ENCODE peak calls at places on chromosome 5, in seven cellular contexts. M is NCI-H1105; Y is stimulated activated CD8-positive, alpha-beta memory T cell treated with anti-CD3 and anti-CD28 coated beads, Interleukin-7, amount 100 ng/mL, for 1 hour; K is activated CD4-positive, alpha-beta T cell treated with anti-CD3 and anti-CD28 coated beads, Interleukin-2, amount 50 U/mL, for 4 hours; V is GM19239; E is A172; X is NCI-H774. I is an unnamed sample.

GRCh38 chr5:159444441-159445082 is 114.3 kb upstream of the IL12B start:
- DNase-seq in M (no peak), Y (no peak), K (no peak), V (no peak), E (peak; percentile 60), X (no peak), I (no peak)

GRCh38 chr5:133240425-133241091 is 188.7 kb downstream of the HSPA4 start:
- DNase-seq in M (no peak), Y (no peak), K (no peak), V (peak; percentile 43), E (peak; percentile 99), X (no peak), I (peak; percentile 96)

GRCh38 chr5:1485320-1486118 is 38.2 kb downstream of the LPCAT1 start:
- DNase-seq in M (no peak), Y (no peak), K (no peak), V (no peak), E (no peak), X (no peak), I (no peak)

GRCh38 chr5:137015540-137016116 is 483.5 kb downstream of the SPOCK1 start:
- DNase-seq in M (no peak), Y (no peak), K (no peak), V (no peak), E (no peak), X (no peak), I (no peak)

GRCh38 chr5:89901983-89902382 is 507.6 kb downstream of the CETN3 start:
- DNase-seq in M (no peak), Y (no peak), K (no peak), V (no peak), E (no peak), X (no peak), I (no peak)

GRCh38 chr5:162274684-162275083 is 207.1 kb downstream of the GABRG2 start:
- DNase-seq in M (no peak), Y (no peak), K (no peak), V (no peak), E (no peak), X (no peak), I (no peak)

GRCh38 chr5:170069512-170069911 is 36.2 kb upstream of the FOXI1 start:
- DNase-seq in M (no peak), Y (no peak), K (no peak), V (no peak), E (no peak), X (no peak), I (no peak)

GRCh38 chr5:105503950-105504349 is 1941.4 kb upstream of the NUDT12 start:
- DNase-seq in M (no peak), Y (no peak), K (no peak), V (no peak), E (no peak), X (no peak), I (no peak)

GRCh38 chr5:133049726-133050048 is 2.1 kb upstream of the HSPA4 start:
- DNase-seq in M (no peak), Y (no peak), K (no peak), V (no peak), E (no peak), X (peak; percentile 37), I (no peak)

GRCh38 chr5:98108497-98108896 is 665.0 kb upstream of the RGMB start:
- DNase-seq in M (no peak), Y (no peak), K (no peak), V (no peak), E (peak; percentile 76), X (no peak), I (peak; percentile 78)

GRCh38 chr5:125717209-125717608 is 706.0 kb upstream of the GRAMD2B start:
- DNase-seq in M (no peak), Y (no peak), K (no peak), V (no peak), E (peak; percentile 49), X (no peak), I (peak; percentile 39)

GRCh38 chr5:10479226-10479721 is 37.6 kb downstream of the ROPN1L start:
- DNase-seq in M (peak; percentile 81), Y (no peak), K (no peak), V (no peak), E (peak; percentile 92), X (no peak), I (peak; percentile 63)

GRCh38 chr5:73763300-73764032 is 137.5 kb downstream of the ARHGEF28 start:
- DNase-seq in M (no peak), Y (no peak), K (no peak), V (no peak), E (no peak), X (no peak), I (no peak)

GRCh38 chr5:34684281-34684979 is 28.3 kb downstream of the RAI14 start:
- DNase-seq in M (peak; percentile 84), Y (no peak), K (no peak), V (no peak), E (peak; percentile 53), X (peak; percentile 94), I (no peak)

GRCh38 chr5:99544326-99544725 is 615.5 kb upstream of the CHD1 start:
- DNase-seq in M (no peak), Y (no peak), K (no peak), V (no peak), E (peak; percentile 13), X (no peak), I (no peak)

GRCh38 chr5:163503106-163504090 is 2.0 kb upstream of the MAT2B start:
- DNase-seq in M (no peak), Y (no peak), K (peak; percentile 19), V (peak; percentile 16), E (peak; percentile 76), X (peak; percentile 5), I (peak; percentile 88)

GRCh38 chr5:81855576-81855975 is 104.7 kb upstream of the SSBP2 start:
- DNase-seq in M (no peak), Y (no peak), K (no peak), V (no peak), E (no peak), X (no peak), I (no peak)

GRCh38 chr5:51573835-51574234 is 190.6 kb downstream of the ISL1 start:
- DNase-seq in M (no peak), Y (no peak), K (no peak), V (no peak), E (no peak), X (no peak), I (no peak)

GRCh38 chr5:57175586-57175985 is 1.7 kb downstream of the GPBP1 start:
- DNase-seq in M (no peak), Y (no peak), K (peak; percentile 29), V (no peak), E (no peak), X (no peak), I (no peak)

GRCh38 chr5:33713087-33713486 is 178.7 kb downstream of the ADAMTS12 start:
- DNase-seq in M (no peak), Y (no peak), K (no peak), V (no peak), E (no peak), X (no peak), I (no peak)

GRCh38 chr5:1415059-1415425 is 30.2 kb downstream of the SLC6A3 start:
- DNase-seq in M (no peak), Y (no peak), K (no peak), V (no peak), E (no peak), X (no peak), I (no peak)

GRCh38 chr5:33588654-33589372 is 148.0 kb downstream of the TARS1 start:
- DNase-seq in M (no peak), Y (peak; percentile 6), K (peak; percentile 2), V (peak; percentile 13), E (peak; percentile 45), X (no peak), I (no peak)

GRCh38 chr5:125549322-125549871 is 803.0 kb upstream of the ZNF608 start:
- DNase-seq in M (no peak), Y (no peak), K (no peak), V (no peak), E (no peak), X (no peak), I (no peak)

GRCh38 chr5:77239126-77239741 is 28.8 kb downstream of the PDE8B start:
- DNase-seq in M (no peak), Y (no peak), K (no peak), V (no peak), E (peak; percentile 26), X (no peak), I (no peak)

GRCh38 chr5:149818116-149818515 is 88.0 kb downstream of the PPARGC1B start:
- DNase-seq in M (no peak), Y (no peak), K (no peak), V (no peak), E (no peak), X (no peak), I (no peak)

GRCh38 chr5:154834045-154834444 is 16.4 kb downstream of the FAXDC2 start:
- DNase-seq in M (no peak), Y (no peak), K (no peak), V (no peak), E (no peak), X (peak; percentile 12), I (no peak)

GRCh38 chr5:36457511-36458260 is 148.7 kb upstream of the SLC1A3 start:
- DNase-seq in M (no peak), Y (no peak), K (no peak), V (no peak), E (peak; percentile 40), X (no peak), I (no peak)

GRCh38 chr5:150448353-150448752 is 1.2 kb downstream of the RPS14 start:
- DNase-seq in M (no peak), Y (no peak), K (no peak), V (no peak), E (peak; percentile 30), X (no peak), I (no peak)